ENCODE peak calls at places on chromosomes 6 and 20, in ten cellular contexts. Q is psoas muscle; O is Calu3; K is GM12864; R is CD8-positive, alpha-beta T cell; L is PC-9; M is fibroblast of pulmonary artery; B is RWPE1; Z is B cell; F is WERI-Rb-1. V is an unnamed sample.

GRCh38 chr20:56860413-56860812 is 231.3 kb downstream of the TFAP2C start:
- DNase-seq in Q (no peak), O (no peak), K (no peak), R (no peak), L (no peak), M (peak), B (no peak), Z (no peak), F (no peak), V (no peak)

GRCh38 chr20:20318318-20319161 is 49.4 kb upstream of the INSM1 start:
- DNase-seq in Q (no peak), O (no peak), K (no peak), R (no peak), L (no peak), M (no peak), B (no peak), Z (no peak), F (no peak), V (no peak)

GRCh38 chr6:24574809-24575208 is 71.2 kb downstream of the KIAA0319 start:
- DNase-seq in Q (no peak), O (no peak), K (peak), R (no peak), L (no peak), M (no peak), B (no peak), Z (peak), F (no peak), V (peak)

GRCh38 chr6:21230536-21230935 is 363.0 kb upstream of the SOX4 start:
- DNase-seq in Q (no peak), O (no peak), K (no peak), R (no peak), L (no peak), M (no peak), B (no peak), Z (no peak), F (no peak), V (no peak)

GRCh38 chr6:36590237-36590636 is 3.9 kb upstream of the SRSF3 start:
- DNase-seq in Q (no peak), O (peak), K (no peak), R (no peak), L (peak), M (peak), B (peak), Z (no peak), F (peak), V (no peak)

GRCh38 chr6:167513763-167514162 is 188.9 kb downstream of the TTLL2 start:
- DNase-seq in Q (no peak), O (no peak), K (no peak), R (no peak), L (no peak), M (no peak), B (no peak), Z (no peak), F (no peak), V (no peak)

GRCh38 chr20:33172781-33173180 is 4.8 kb downstream of the BPIFA2 start:
- DNase-seq in Q (no peak), O (no peak), K (no peak), R (no peak), L (peak), M (peak), B (no peak), Z (no peak), F (no peak), V (no peak)

GRCh38 chr6:47141166-47141565 is 99.0 kb upstream of the ADGRF1 start:
- DNase-seq in Q (no peak), O (no peak), K (no peak), R (no peak), L (no peak), M (no peak), B (no peak), Z (no peak), F (no peak), V (no peak)

GRCh38 chr6:40956871-40957270 is 82.2 kb downstream of the UNC5CL start:
- DNase-seq in Q (no peak), O (no peak), K (no peak), R (no peak), L (no peak), M (no peak), B (no peak), Z (no peak), F (no peak), V (no peak)

GRCh38 chr6:89032599-89032998 is 48.0 kb upstream of the PNRC1 start:
- DNase-seq in Q (no peak), O (no peak), K (no peak), R (no peak), L (no peak), M (peak), B (no peak), Z (no peak), F (no peak), V (no peak)
- TF ChIP-seq CTCF in Q (peak), O (no peak), K (peak), R (no peak), L (no peak), M (peak), B (no peak), Z (no peak), F (no peak), V (no peak)

DNA sequence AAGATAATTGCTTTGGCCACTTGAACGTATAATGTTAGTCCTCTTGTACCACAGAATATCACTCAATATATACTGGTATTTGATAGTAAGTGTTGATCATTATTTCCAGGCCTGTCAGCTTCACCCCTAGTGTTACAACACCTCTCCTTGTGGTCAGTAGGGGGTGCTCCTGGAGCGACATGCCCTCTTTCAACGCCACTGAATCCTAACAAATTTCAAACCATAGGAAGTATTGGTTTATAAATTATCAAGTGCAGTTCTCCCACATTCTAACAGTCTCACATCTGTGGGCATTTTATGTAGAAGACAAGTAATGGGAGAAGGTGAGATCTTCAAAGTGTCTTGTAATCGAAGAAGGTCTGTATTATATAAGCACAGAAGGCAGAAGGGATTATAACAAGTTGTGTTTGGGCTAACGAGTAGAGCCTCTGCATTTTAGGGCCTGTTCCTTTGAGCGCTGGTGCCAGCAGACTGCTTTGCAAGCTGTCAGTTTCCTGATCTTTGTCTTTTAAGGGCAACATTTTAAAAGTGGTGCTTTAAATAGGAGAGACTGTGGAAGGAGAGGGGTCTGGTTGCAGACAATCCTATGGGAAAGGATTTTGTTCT is 57.1 kb upstream of the CEP162 start:
- DNase-seq in Q (no peak), O (peak), K (no peak), R (no peak), L (no peak), M (peak), B (no peak), Z (no peak), F (no peak), V (peak)
- TF ChIP-seq CTCF in Q (peak), O (peak), K (peak), R (no peak), L (peak), M (peak), B (no peak), Z (no peak), F (peak), V (peak)

GRCh38 chr20:38854654-38855066 is 49.2 kb downstream of the PPP1R16B start:
- DNase-seq in Q (no peak), O (no peak), K (no peak), R (no peak), L (no peak), M (no peak), B (no peak), Z (no peak), F (no peak), V (no peak)
- TF ChIP-seq CTCF in Q (no peak), O (no peak), K (no peak), R (no peak), L (no peak), M (no peak), B (no peak), Z (no peak), F (no peak), V (no peak)

GRCh38 chr6:16168121-16168520 is 39.2 kb downstream of the MYLIP start:
- DNase-seq in Q (no peak), O (no peak), K (no peak), R (no peak), L (no peak), M (no peak), B (no peak), Z (no peak), F (no peak), V (no peak)

GRCh38 chr6:16163535-16164300 is 34.8 kb downstream of the MYLIP start:
- DNase-seq in Q (no peak), O (no peak), K (no peak), R (no peak), L (no peak), M (peak), B (peak), Z (no peak), F (no peak), V (no peak)

GRCh38 chr6:16165641-16166040 is 36.8 kb downstream of the MYLIP start:
- DNase-seq in Q (no peak), O (no peak), K (no peak), R (no peak), L (no peak), M (no peak), B (no peak), Z (no peak), F (no peak), V (no peak)

GRCh38 chr6:16167219-16167618 is 38.3 kb downstream of the MYLIP start:
- DNase-seq in Q (no peak), O (no peak), K (no peak), R (no peak), L (no peak), M (no peak), B (no peak), Z (no peak), F (no peak), V (no peak)

GRCh38 chr6:16168858-16169257 is 40.0 kb downstream of the MYLIP start:
- DNase-seq in Q (no peak), O (no peak), K (no peak), R (no peak), L (no peak), M (peak), B (no peak), Z (no peak), F (peak), V (no peak)
- TF ChIP-seq CTCF in Q (peak), O (no peak), K (peak), R (peak), L (peak), M (peak), B (peak), Z (peak), F (peak), V (peak)

V was measured in GM13976.